ENCODE peak calls at places on chromosomes 5 and 9, in eight cellular contexts. C is GM12878, N is HCT116, R is Panc1, D is upper lobe of left lung, A is HepG2, T is GM23338, U is K562. Y is an unnamed sample.

GRCh38 chr5:66634601-66635000 is 38.4 kb downstream of the MAST4 start:
- ATAC-seq in C (no peak), N (no peak), R (no peak), D (no peak), A (no peak), T (no peak), U (no peak), Y (no peak)

GRCh38 chr9:14006586-14007198 is 307.2 kb downstream of the NFIB start:
- ATAC-seq in C (no peak), N (no peak), R (no peak), D (no peak), A (no peak), T (no peak), U (no peak), Y (no peak)

GRCh38 chr9:6272229-6272597 is 56.0 kb upstream of the TPD52L3 start:
- ATAC-seq in C (no peak), N (no peak), R (no peak), D (peak; percentile 95), A (peak; percentile 97), T (no peak), U (no peak), Y (peak; percentile 98)

GRCh38 chr9:92980085-92980745 is 32.9 kb downstream of the FGD3 start:
- ATAC-seq in C (peak; percentile 38), N (peak; percentile 73), R (no peak), D (no peak), A (no peak), T (no peak), U (no peak), Y (no peak)

GRCh38 chr5:78810098-78810497 is 161.5 kb upstream of the LHFPL2 start:
- ATAC-seq in C (no peak), N (no peak), R (no peak), D (no peak), A (no peak), T (no peak), U (no peak), Y (no peak)

GRCh38 chr5:110225949-110226348 is 500.5 kb downstream of the TMEM232 start:
- ATAC-seq in C (no peak), N (no peak), R (no peak), D (no peak), A (no peak), T (no peak), U (no peak), Y (no peak)

GRCh38 chr5:14452685-14453084 is 128.9 kb upstream of the OTULINL start:
- ATAC-seq in C (no peak), N (no peak), R (no peak), D (no peak), A (no peak), T (no peak), U (no peak), Y (no peak)

GRCh38 chr5:57219386-57219785 is 45.5 kb downstream of the GPBP1 start:
- ATAC-seq in C (peak; percentile 57), N (no peak), R (no peak), D (no peak), A (peak; percentile 77), T (peak; percentile 39), U (no peak), Y (no peak)

GRCh38 chr5:122180863-122181519 is 51.6 kb downstream of the ZNF474 start:
- ATAC-seq in C (no peak), N (no peak), R (no peak), D (peak; percentile 53), A (no peak), T (no peak), U (no peak), Y (peak; percentile 66)

DNA sequence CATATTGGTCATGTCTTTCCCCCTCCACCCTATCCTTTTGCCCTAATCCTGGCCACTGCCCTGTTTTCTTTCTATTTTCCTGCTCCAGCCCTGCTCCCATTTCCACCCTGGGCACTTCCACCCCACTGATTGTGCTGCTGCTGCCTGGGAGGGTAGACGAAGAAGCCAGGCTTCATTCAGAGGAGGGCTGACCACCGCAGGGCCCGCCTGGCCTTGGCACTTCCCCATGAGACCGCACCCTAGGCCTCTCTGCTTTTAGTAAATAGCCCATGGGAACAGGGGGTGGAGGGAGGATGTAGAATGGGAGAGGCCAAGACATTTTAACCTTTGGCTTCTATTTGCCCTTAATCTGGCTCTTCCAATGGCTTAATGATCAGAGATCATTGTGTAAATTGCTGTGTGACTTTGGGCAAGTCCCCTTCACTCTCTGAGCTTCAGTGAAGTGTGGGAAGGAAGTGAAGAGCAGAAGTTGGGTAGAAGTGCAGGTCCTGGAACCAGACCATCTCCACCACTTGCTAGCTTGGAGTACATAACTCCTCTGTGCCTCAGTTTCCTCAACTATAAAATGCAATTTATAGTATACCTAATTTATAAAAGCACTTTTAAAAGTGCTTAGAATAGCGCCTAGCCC is 13.6 kb upstream of the GPX3 start:
- ATAC-seq in C (no peak), N (no peak), R (no peak), D (peak; percentile 55), A (no peak), T (no peak), U (no peak), Y (peak; percentile 14)
- H3K4me3 ChIP-seq in C (no peak overlapping the region), N (no peak overlapping the region), R (no peak overlapping the region), D (no peak overlapping the region), A (no peak overlapping the region), T (no peak overlapping the region), U (no peak overlapping the region), Y (peak overlapping the region; percentile 8)

GRCh38 chr9:127738666-127739065 is 3.6 kb upstream of the TOR2A start:
- ATAC-seq in C (no peak), N (no peak), R (no peak), D (no peak), A (no peak), T (no peak), U (no peak), Y (no peak)

GRCh38 chr9:127744407-127745110 is 9.5 kb upstream of the TOR2A start:
- ATAC-seq in C (no peak), N (no peak), R (no peak), D (no peak), A (no peak), T (no peak), U (no peak), Y (no peak)

GRCh38 chr9:127742435-127743088 is 7.5 kb upstream of the TOR2A start:
- ATAC-seq in C (no peak), N (no peak), R (peak; percentile 84), D (peak; percentile 74), A (peak; percentile 9), T (peak; percentile 84), U (peak; percentile 87), Y (peak; percentile 59)

GRCh38 chr9:127739614-127740322 is 4.7 kb upstream of the TOR2A start:
- ATAC-seq in C (no peak), N (no peak), R (no peak), D (no peak), A (no peak), T (no peak), U (no peak), Y (no peak)

GRCh38 chr9:127741831-127742434 is 6.8 kb upstream of the TOR2A start:
- ATAC-seq in C (no peak), N (peak; percentile 57), R (peak; percentile 78), D (peak; percentile 59), A (peak; percentile 59), T (peak; percentile 91), U (peak; percentile 93), Y (peak; percentile 27)
- TF ChIP-seq POLR2AphosphoS5 in C (no peak), N (no peak), R (no peak), D (no peak), A (no peak), T (no peak), U (no peak), Y (no peak)

GRCh38 chr9:109904666-109905065 is 124.7 kb downstream of the PALM2AKAP2 start:
- ATAC-seq in C (no peak), N (no peak), R (no peak), D (peak; percentile 32), A (no peak), T (no peak), U (no peak), Y (no peak)

GRCh38 chr9:109905472-109905871 is 125.5 kb downstream of the PALM2AKAP2 start:
- ATAC-seq in C (no peak), N (no peak), R (no peak), D (no peak), A (no peak), T (no peak), U (no peak), Y (no peak)

GRCh38 chr9:109901191-109901590 is 121.2 kb downstream of the PALM2AKAP2 start:
- ATAC-seq in C (no peak), N (no peak), R (no peak), D (peak; percentile 45), A (no peak), T (no peak), U (no peak), Y (peak; percentile 54)

GRCh38 chr9:109906766-109907382 is 126.9 kb downstream of the PALM2AKAP2 start:
- ATAC-seq in C (peak; percentile 55), N (no peak), R (no peak), D (no peak), A (peak; percentile 42), T (no peak), U (no peak), Y (no peak)

GRCh38 chr9:109903515-109904138 is 123.6 kb downstream of the PALM2AKAP2 start:
- ATAC-seq in C (peak; percentile 64), N (peak; percentile 93), R (peak; percentile 81), D (peak; percentile 77), A (peak; percentile 77), T (peak; percentile 89), U (peak; percentile 93), Y (no peak)
- H3K4me1 ChIP-seq in C (peaks cover 25% of the 10 kb centered on the region), N (no peaks in the 10 kb centered on the region), R (no peaks in the 10 kb centered on the region), D (peaks cover 17% of the 10 kb centered on the region), A (peaks cover 47% of the 10 kb centered on the region), T (peaks cover 6% of the 10 kb centered on the region), U (no peaks in the 10 kb centered on the region), Y (no peaks in the 10 kb centered on the region)

GRCh38 chr9:135087899-135088347 is 455 bp downstream of the OLFM1 start:
- ATAC-seq in C (no peak), N (no peak), R (no peak), D (no peak), A (no peak), T (peak; percentile 4), U (no peak), Y (peak; percentile 18)

GRCh38 chr9:135088979-135089847 is 1.7 kb downstream of the OLFM1 start:
- ATAC-seq in C (no peak), N (no peak), R (no peak), D (no peak), A (no peak), T (no peak), U (no peak), Y (no peak)

GRCh38 chr9:135090081-135090480 is 2.6 kb downstream of the OLFM1 start:
- ATAC-seq in C (no peak), N (no peak), R (no peak), D (no peak), A (no peak), T (no peak), U (no peak), Y (no peak)

GRCh38 chr9:135087489-135087791 is at the start of gene OLFM1:
- ATAC-seq in C (no peak), N (peak; percentile 85), R (peak; percentile 84), D (peak; percentile 84), A (peak; percentile 17), T (peak; percentile 51), U (peak; percentile 85), Y (peak; percentile 84)

DNA sequence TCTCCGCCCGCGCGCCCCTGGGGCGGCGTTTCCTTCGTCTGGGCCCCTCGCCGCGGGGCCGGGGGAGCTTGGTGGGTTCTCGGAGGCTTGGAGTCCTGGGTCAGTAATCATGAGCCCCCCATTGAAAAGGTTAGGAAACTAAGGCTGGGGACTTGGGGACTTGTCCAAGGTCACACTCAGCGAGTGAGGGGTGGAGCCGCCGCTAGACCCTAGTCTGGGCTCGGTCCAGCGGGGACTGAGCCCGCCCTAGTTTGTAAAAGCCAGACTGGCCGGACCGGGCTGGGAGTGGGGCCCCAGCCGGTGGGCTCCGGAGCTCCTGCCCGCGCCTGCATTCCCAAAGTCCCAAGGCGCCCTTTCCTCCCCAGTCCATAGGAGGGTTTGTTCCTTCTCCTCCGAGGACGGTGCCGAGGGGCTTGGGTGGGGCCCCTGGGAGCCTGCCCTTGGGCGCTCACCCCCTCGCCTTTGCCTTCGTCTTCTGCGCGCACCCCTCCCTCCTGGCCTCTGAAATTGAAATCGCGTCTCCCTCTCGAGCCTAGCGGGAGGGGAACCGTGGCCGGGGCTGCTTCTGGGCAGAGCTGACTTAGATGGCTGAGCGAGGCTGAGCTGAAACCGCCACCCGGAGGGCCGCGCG is 995 bp downstream of the OLFM1 start:
- ATAC-seq in C (no peak), N (no peak), R (no peak), D (no peak), A (no peak), T (peak; percentile 13), U (no peak), Y (no peak)
- H3K4me3 ChIP-seq in C (no peak overlapping the region), N (no peak overlapping the region), R (no peak overlapping the region), D (no peak overlapping the region), A (no peak overlapping the region), T (peak overlapping the region; percentile 69), U (no peak overlapping the region), Y (peak overlapping the region; percentile 18)

Y was measured in gastroesophageal sphincter.